ENCODE peak calls at places on chromosomes 5 and 9, in seven cellular contexts. One of them, this sample, is unnamed.

GRCh38 chr9:88179080-88179521 is 40.8 kb upstream of the SPATA31C2 start:
- DNase-seq in HCT116: no peak
- DNase-seq in HepG2: no peak
- DNase-seq in K562: no peak
- DNase-seq in GM12878: no peak
- DNase-seq in SK-N-SH: no peak
- DNase-seq in H1: no peak
- DNase-seq in this sample: no peak

GRCh38 chr5:163569284-163569683 is 63.9 kb downstream of the MAT2B start:
- DNase-seq in HepG2: no peak
- DNase-seq in H1: no peak
- DNase-seq in HCT116: no peak
- DNase-seq in SK-N-SH: peak
- DNase-seq in K562: no peak
- DNase-seq in GM12878: no peak
- DNase-seq in this sample: peak

GRCh38 chr5:160075073-160075472 is 44.2 kb downstream of the PWWP2A start:
- DNase-seq in SK-N-SH: no peak
- DNase-seq in GM12878: no peak
- DNase-seq in H1: no peak
- DNase-seq in K562: no peak
- DNase-seq in HCT116: no peak
- DNase-seq in HepG2: no peak
- DNase-seq in this sample: no peak

GRCh38 chr9:128406848-128407391 is 13.7 kb upstream of the CERCAM start:
- DNase-seq in GM12878: no peak
- DNase-seq in SK-N-SH: no peak
- DNase-seq in H1: no peak
- DNase-seq in HepG2: peak
- DNase-seq in K562: no peak
- DNase-seq in HCT116: no peak
- DNase-seq in this sample: no peak

GRCh38 chr9:135526089-135526729 is 5.0 kb downstream of the LCN1 start:
- DNase-seq in SK-N-SH: no peak
- DNase-seq in K562: no peak
- DNase-seq in GM12878: no peak
- DNase-seq in H1: no peak
- DNase-seq in HepG2: no peak
- DNase-seq in HCT116: no peak
- DNase-seq in this sample: no peak

GRCh38 chr9:117034862-117035261 is 347.8 kb downstream of the TRIM32 start:
- DNase-seq in HepG2: no peak
- DNase-seq in HCT116: no peak
- DNase-seq in SK-N-SH: no peak
- DNase-seq in K562: no peak
- DNase-seq in H1: peak
- DNase-seq in GM12878: no peak
- DNase-seq in this sample: peak

GRCh38 chr5:175354961-175355360 is 89.0 kb downstream of the DRD1 start:
- DNase-seq in K562: no peak
- DNase-seq in HCT116: no peak
- DNase-seq in HepG2: no peak
- DNase-seq in SK-N-SH: no peak
- DNase-seq in GM12878: no peak
- DNase-seq in H1: no peak
- DNase-seq in this sample: no peak

GRCh38 chr5:74185599-74185998 is 454.9 kb downstream of the ENC1 start:
- DNase-seq in GM12878: no peak
- DNase-seq in HCT116: no peak
- DNase-seq in HepG2: no peak
- DNase-seq in SK-N-SH: peak
- DNase-seq in K562: no peak
- DNase-seq in H1: no peak
- DNase-seq in this sample: peak

GRCh38 chr9:83491413-83491812 is 46.8 kb downstream of the FRMD3 start:
- DNase-seq in HepG2: no peak
- DNase-seq in K562: no peak
- DNase-seq in SK-N-SH: no peak
- DNase-seq in H1: no peak
- DNase-seq in HCT116: no peak
- DNase-seq in GM12878: no peak
- DNase-seq in this sample: no peak

GRCh38 chr9:71853084-71853483 is 57.9 kb downstream of the ABHD17B start:
- DNase-seq in K562: no peak
- DNase-seq in H1: no peak
- DNase-seq in HepG2: no peak
- DNase-seq in HCT116: no peak
- DNase-seq in GM12878: no peak
- DNase-seq in SK-N-SH: no peak
- DNase-seq in this sample: no peak

GRCh38 chr5:150318613-150319483 is 16.1 kb upstream of the ARSI start:
- DNase-seq in HCT116: no peak
- DNase-seq in K562: no peak
- DNase-seq in GM12878: no peak
- DNase-seq in HepG2: no peak
- DNase-seq in SK-N-SH: no peak
- DNase-seq in H1: no peak
- DNase-seq in this sample: no peak

GRCh38 chr5:43560128-43560527 is 3.3 kb upstream of the PAIP1 start:
- DNase-seq in K562: no peak
- DNase-seq in SK-N-SH: no peak
- DNase-seq in GM12878: no peak
- DNase-seq in HepG2: no peak
- DNase-seq in H1: no peak
- DNase-seq in HCT116: no peak
- DNase-seq in this sample: no peak

GRCh38 chr9:90899287-90899686 is 97.7 kb downstream of the SYK start:
- DNase-seq in K562: no peak
- DNase-seq in H1: no peak
- DNase-seq in SK-N-SH: no peak
- DNase-seq in HepG2: no peak
- DNase-seq in HCT116: no peak
- DNase-seq in GM12878: no peak
- DNase-seq in this sample: no peak

GRCh38 chr5:71586052-71586940 is 844 bp upstream of the MCCC2 start:
- DNase-seq in GM12878: peak
- DNase-seq in SK-N-SH: peak
- DNase-seq in H1: no peak
- DNase-seq in HCT116: no peak
- DNase-seq in K562: peak
- DNase-seq in HepG2: peak
- DNase-seq in this sample: peak

GRCh38 chr5:36209664-36210063 is 32.1 kb downstream of the NADK2 start:
- DNase-seq in HepG2: no peak
- DNase-seq in HCT116: no peak
- DNase-seq in H1: no peak
- DNase-seq in K562: no peak
- DNase-seq in SK-N-SH: no peak
- DNase-seq in GM12878: no peak
- DNase-seq in this sample: no peak

GRCh38 chr5:36205329-36205728 is 36.4 kb downstream of the NADK2 start:
- DNase-seq in HCT116: no peak
- DNase-seq in SK-N-SH: no peak
- DNase-seq in H1: no peak
- DNase-seq in HepG2: no peak
- DNase-seq in GM12878: no peak
- DNase-seq in K562: no peak
- DNase-seq in this sample: no peak

GRCh38 chr5:36202521-36202961 is 39.2 kb downstream of the NADK2 start:
- DNase-seq in SK-N-SH: no peak
- DNase-seq in HCT116: no peak
- DNase-seq in H1: no peak
- DNase-seq in GM12878: no peak
- DNase-seq in HepG2: no peak
- DNase-seq in K562: no peak
- DNase-seq in this sample: no peak

GRCh38 chr5:36208786-36209185 is 32.9 kb downstream of the NADK2 start:
- DNase-seq in SK-N-SH: no peak
- DNase-seq in K562: no peak
- DNase-seq in H1: no peak
- DNase-seq in HepG2: no peak
- DNase-seq in GM12878: no peak
- DNase-seq in HCT116: no peak
- DNase-seq in this sample: no peak

GRCh38 chr5:36206913-36207312 is 34.8 kb downstream of the NADK2 start:
- DNase-seq in SK-N-SH: no peak
- DNase-seq in H1: no peak
- DNase-seq in HepG2: no peak
- DNase-seq in K562: no peak
- DNase-seq in GM12878: no peak
- DNase-seq in HCT116: no peak
- DNase-seq in this sample: no peak
- TF ChIP-seq JUND in SK-N-SH: no peak
- TF ChIP-seq JUND in H1: no peak
- TF ChIP-seq JUND in HepG2: no peak
- TF ChIP-seq JUND in K562: no peak
- TF ChIP-seq JUND in GM12878: no peak
- TF ChIP-seq JUND in HCT116: no peak
- TF ChIP-seq JUND in this sample: no peak

DNA sequence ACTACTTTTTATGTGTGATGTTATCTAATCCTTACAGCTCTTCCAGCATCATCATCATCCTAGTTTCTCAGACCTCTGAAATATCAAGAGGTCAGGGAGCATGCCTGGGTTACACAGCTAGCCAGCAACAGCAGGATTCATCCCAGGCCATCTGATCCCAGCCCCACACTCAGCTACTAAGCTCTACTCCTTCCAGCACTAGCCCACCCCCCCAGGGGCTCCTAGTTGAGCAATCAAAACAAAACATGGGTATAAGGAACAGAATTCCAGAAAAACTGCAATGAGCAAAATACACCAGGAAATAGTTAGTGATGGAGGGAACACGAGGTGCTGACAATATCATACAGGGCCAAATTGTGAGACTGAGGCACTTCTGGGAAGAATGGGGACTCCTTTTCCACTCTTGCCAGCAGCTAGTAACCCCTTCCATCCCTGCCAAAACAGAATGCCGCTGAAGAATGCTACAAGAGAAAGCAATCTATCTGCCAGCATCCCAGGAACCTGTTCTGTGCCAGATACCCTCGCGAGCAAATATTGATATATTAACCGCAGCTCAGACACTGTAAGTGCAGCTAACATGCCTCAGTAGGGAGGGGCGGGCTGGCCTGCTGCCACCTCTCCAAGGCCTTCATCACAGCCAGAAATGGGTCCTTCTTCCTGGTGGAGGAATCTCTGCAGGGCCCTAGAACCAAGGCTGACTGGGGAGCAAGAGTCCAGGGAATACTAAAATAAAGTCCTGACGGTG is 161.4 kb downstream of the SLIT3 start:
- DNase-seq in HCT116: no peak
- DNase-seq in HepG2: no peak
- DNase-seq in K562: no peak
- DNase-seq in H1: no peak
- DNase-seq in GM12878: no peak
- DNase-seq in SK-N-SH: no peak
- DNase-seq in this sample: peak
- TF ChIP-seq JUND in HCT116: no peak
- TF ChIP-seq JUND in HepG2: no peak
- TF ChIP-seq JUND in K562: no peak
- TF ChIP-seq JUND in H1: no peak
- TF ChIP-seq JUND in GM12878: no peak
- TF ChIP-seq JUND in SK-N-SH: no peak
- TF ChIP-seq JUND in this sample: no peak

GRCh38 chr9:110258671-110259070 is 2.4 kb upstream of the TXN start:
- DNase-seq in HCT116: no peak
- DNase-seq in SK-N-SH: no peak
- DNase-seq in GM12878: peak
- DNase-seq in HepG2: no peak
- DNase-seq in K562: no peak
- DNase-seq in H1: no peak
- DNase-seq in this sample: no peak
- TF ChIP-seq JUND in HCT116: no peak
- TF ChIP-seq JUND in SK-N-SH: no peak
- TF ChIP-seq JUND in GM12878: no peak
- TF ChIP-seq JUND in HepG2: no peak
- TF ChIP-seq JUND in K562: no peak
- TF ChIP-seq JUND in H1: no peak
- TF ChIP-seq JUND in this sample: no peak

GRCh38 chr9:110156902-110157301 is 51.1 kb downstream of the C9orf152 start:
- DNase-seq in HCT116: no peak
- DNase-seq in SK-N-SH: no peak
- DNase-seq in HepG2: no peak
- DNase-seq in GM12878: no peak
- DNase-seq in H1: no peak
- DNase-seq in K562: no peak
- DNase-seq in this sample: no peak
- TF ChIP-seq JUND in HCT116: no peak
- TF ChIP-seq JUND in SK-N-SH: no peak
- TF ChIP-seq JUND in HepG2: no peak
- TF ChIP-seq JUND in GM12878: no peak
- TF ChIP-seq JUND in H1: no peak
- TF ChIP-seq JUND in K562: no peak
- TF ChIP-seq JUND in this sample: no peak

DNA sequence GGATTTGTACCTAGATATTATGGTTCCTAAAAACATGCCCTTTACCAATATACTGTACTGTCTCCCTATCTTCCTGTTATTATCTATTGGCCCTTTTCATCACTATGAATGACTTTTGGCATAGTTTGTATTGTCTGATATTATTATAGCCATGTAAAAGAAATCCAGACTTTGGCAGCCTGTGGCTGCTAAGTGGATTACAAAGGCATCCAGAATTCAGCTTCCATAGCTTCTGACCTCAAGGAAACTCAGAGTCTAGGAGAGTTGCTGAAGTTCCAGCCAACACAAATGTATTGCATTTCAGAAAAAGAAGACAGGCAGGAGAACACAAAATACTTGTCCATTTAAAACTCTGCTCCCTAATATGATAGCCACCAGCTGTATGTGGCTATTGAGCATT is 319.2 kb upstream of the MPDZ start:
- DNase-seq in H1: no peak
- DNase-seq in HepG2: no peak
- DNase-seq in SK-N-SH: no peak
- DNase-seq in GM12878: no peak
- DNase-seq in K562: no peak
- DNase-seq in HCT116: no peak
- DNase-seq in this sample: no peak
- TF ChIP-seq JUND in H1: no peak
- TF ChIP-seq JUND in HepG2: no peak
- TF ChIP-seq JUND in SK-N-SH: no peak
- TF ChIP-seq JUND in GM12878: no peak
- TF ChIP-seq JUND in K562: no peak
- TF ChIP-seq JUND in HCT116: no peak
- TF ChIP-seq JUND in this sample: no peak